ENCODE peak calls at places on chromosome 11, in seven cellular contexts. I is A673; A is GM03348; F is NCI-H1092 treated with DMSO at 0.1 percent for 48 hours; Z is activated naive CD8-positive, alpha-beta T cell treated with anti-CD3 and anti-CD28 coated beads, Interleukin-2, amount 50 U/mL, for 24 hours; R is stimulated activated CD4-positive, alpha-beta T cell treated with anti-CD3 and anti-CD28 coated beads, Interleukin-15, amount 100 ng/mL, for 24 hours; O is heart right ventricle. B is an unnamed sample.

GRCh38 chr11:122649133-122649532 is 6.4 kb upstream of the UBASH3B start:
- DNase-seq in R (no peak), Z (no peak), I (no peak), F (no peak), O (no peak), A (peak), B (no peak)

GRCh38 chr11:2535673-2536439 is 91.0 kb downstream of the KCNQ1 start:
- DNase-seq in F (no peak), O (peak), A (no peak), R (no peak), I (no peak), Z (no peak), B (no peak)

GRCh38 chr11:20090654-20091374 is 69.5 kb downstream of the DBX1 start:
- DNase-seq in F (peak), Z (no peak), R (no peak), A (no peak), I (no peak), O (no peak), B (no peak)

GRCh38 chr11:33630936-33631748 is 69.5 kb downstream of the C11orf91 start:
- DNase-seq in O (no peak), I (no peak), F (no peak), A (no peak), R (no peak), Z (no peak), B (no peak)

GRCh38 chr11:31958086-31958735 is 132.7 kb upstream of the RCN1 start:
- DNase-seq in R (peak), F (no peak), I (peak), Z (peak), O (peak), A (peak), B (peak)

GRCh38 chr11:111408789-111409727 is 30.0 kb upstream of the POU2AF1 start:
- DNase-seq in I (peak), O (no peak), A (no peak), F (no peak), Z (no peak), R (no peak), B (no peak)

GRCh38 chr11:85854557-85855340 is 434 bp upstream of the CCDC83 start:
- DNase-seq in R (peak), O (peak), A (peak), Z (peak), I (peak), F (peak), B (peak)

GRCh38 chr11:108973402-108974119 is 308.7 kb downstream of the DDX10 start:
- DNase-seq in Z (no peak), R (no peak), I (peak), F (no peak), O (no peak), A (peak), B (no peak)

GRCh38 chr11:4697583-4697982 is at the start of gene OR51E2:
- DNase-seq in A (peak), R (no peak), Z (no peak), I (peak), O (no peak), F (peak), B (no peak)

GRCh38 chr11:74276581-74276980 is 34.9 kb downstream of the P4HA3 start:
- DNase-seq in A (peak), O (no peak), I (no peak), Z (no peak), R (no peak), F (no peak), B (no peak)

GRCh38 chr11:67409781-67410368 is 5.6 kb upstream of the CARNS1 start:
- DNase-seq in I (no peak), A (no peak), F (no peak), O (no peak), Z (peak), R (no peak), B (no peak)

GRCh38 chr11:96204721-96205459 is 138.1 kb downstream of the MAML2 start:
- DNase-seq in R (peak), I (no peak), A (no peak), Z (no peak), O (no peak), F (no peak), B (peak)

GRCh38 chr11:72838691-72839305 is 24.6 kb downstream of the ATG16L2 start:
- DNase-seq in Z (no peak), F (no peak), O (no peak), R (no peak), A (no peak), I (no peak), B (no peak)

GRCh38 chr11:2215230-2215560 is 43.6 kb upstream of the TH start:
- DNase-seq in R (no peak), I (no peak), Z (no peak), O (no peak), A (no peak), F (no peak), B (no peak)

GRCh38 chr11:112858289-112859023 is 102.8 kb upstream of the NCAM1 start:
- DNase-seq in A (no peak), O (no peak), F (no peak), Z (no peak), I (no peak), R (no peak), B (no peak)

GRCh38 chr11:15473954-15474837 is 359.5 kb downstream of the INSC start:
- DNase-seq in R (no peak), F (no peak), Z (no peak), I (no peak), A (no peak), O (no peak), B (no peak)

GRCh38 chr11:116073854-116074837 is 569.9 kb upstream of the CADM1 start:
- DNase-seq in I (no peak), Z (no peak), O (peak), F (peak), R (no peak), A (no peak), B (no peak)

GRCh38 chr11:98967005-98967404 is 53.7 kb upstream of the CNTN5 start:
- DNase-seq in I (no peak), F (no peak), R (no peak), Z (no peak), O (no peak), A (no peak), B (no peak)

GRCh38 chr11:22582011-22582410 is 43.6 kb downstream of the FANCF start:
- DNase-seq in O (no peak), A (no peak), R (no peak), Z (no peak), F (no peak), I (no peak), B (peak)